ENCODE peak calls at places on chromosomes 12 and 14, in five cellular contexts. C is cardiac muscle cell, U is lung, H is esophagus squamous epithelium, X is sigmoid colon. D is an unnamed sample.
A peak's percentile ranks its signal among the peaks of the same experiment; 100 is the strongest.

GRCh38 chr12:54853933-54854538 is at the start of gene MUCL1:
- DNase-seq in C (peak; percentile 77), U (peak; percentile 61), H (no peak), X (no peak), D (no peak)

GRCh38 chr12:115577401-115577800 is 700.1 kb downstream of the MED13L start:
- DNase-seq in C (no peak), U (no peak), H (no peak), X (no peak), D (no peak)

GRCh38 chr12:49777341-49777740 is 36.0 kb downstream of the TMBIM6 start:
- DNase-seq in C (no peak), U (no peak), H (no peak), X (no peak), D (no peak)

GRCh38 chr14:69360438-69361108 is 37.5 kb downstream of the ERH start:
- DNase-seq in C (no peak), U (no peak), H (no peak), X (no peak), D (peak; percentile 13)

GRCh38 chr14:77459072-77459723 is 1.3 kb downstream of the AHSA1 start:
- DNase-seq in C (peak; percentile 82), U (peak; percentile 54), H (peak; percentile 1), X (no peak), D (peak; percentile 73)

GRCh38 chr12:85441740-85442139 is 161.7 kb downstream of the ALX1 start:
- DNase-seq in C (peak; percentile 31), U (no peak), H (no peak), X (no peak), D (no peak)

GRCh38 chr12:100986595-100987547 is 192.3 kb downstream of the ANO4 start:
- DNase-seq in C (no peak), U (no peak), H (no peak), X (no peak), D (no peak)

GRCh38 chr12:75790219-75790618 is 241.4 kb downstream of the PHLDA1 start:
- DNase-seq in C (no peak), U (no peak), H (no peak), X (no peak), D (no peak)

GRCh38 chr12:26158078-26158764 is 33.4 kb upstream of the BHLHE41 start:
- DNase-seq in C (no peak), U (no peak), H (no peak), X (no peak), D (no peak)

GRCh38 chr12:130872179-130873096 is 572 bp downstream of the RAN start:
- DNase-seq in C (peak; percentile 33), U (peak; percentile 30), H (no peak), X (peak; percentile 66), D (no peak)

GRCh38 chr14:73027984-73028383 is 1.1 kb upstream of the ZFYVE1 start:
- DNase-seq in C (no peak), U (no peak), H (no peak), X (no peak), D (no peak)

GRCh38 chr14:61438860-61439765 is 117.7 kb downstream of the PRKCH start:
- DNase-seq in C (peak; percentile 57), U (peak; percentile 75), H (no peak), X (no peak), D (peak; percentile 70)

GRCh38 chr12:4978737-4979136 is 64.9 kb upstream of the KCNA5 start:
- DNase-seq in C (no peak), U (no peak), H (no peak), X (no peak), D (no peak)

GRCh38 chr14:54168489-54168888 is 211.9 kb upstream of the BMP4 start:
- DNase-seq in C (no peak), U (no peak), H (no peak), X (no peak), D (no peak)

GRCh38 chr14:89564291-89564957 is 147.4 kb upstream of the FOXN3 start:
- DNase-seq in C (no peak), U (no peak), H (no peak), X (no peak), D (no peak)

GRCh38 chr12:14854586-14855163 is 11.3 kb upstream of the ART4 start:
- DNase-seq in C (no peak), U (no peak), H (no peak), X (no peak), D (no peak)

GRCh38 chr12:131905640-131906091 is 11.2 kb downstream of the ULK1 start:
- DNase-seq in C (no peak), U (no peak), H (no peak), X (no peak), D (no peak)

GRCh38 chr12:112837629-112838191 is 46.2 kb downstream of the RPH3A start:
- DNase-seq in C (peak; percentile 42), U (no peak), H (no peak), X (no peak), D (no peak)

GRCh38 chr14:69693145-69693544 is 73.8 kb upstream of the SRSF5 start:
- DNase-seq in C (peak; percentile 61), U (no peak), H (no peak), X (no peak), D (no peak)

GRCh38 chr12:94148841-94149780 is 734 bp downstream of the PLXNC1 start:
- DNase-seq in C (peak; percentile 72), U (no peak), H (no peak), X (no peak), D (no peak)

GRCh38 chr14:39229222-39229543 is 4.5 kb upstream of the MIA2 start:
- DNase-seq in C (no peak), U (no peak), H (no peak), X (no peak), D (no peak)

GRCh38 chr14:87467578-87467977 is 525.4 kb downstream of the GALC start:
- DNase-seq in C (no peak), U (no peak), H (no peak), X (no peak), D (no peak)

GRCh38 chr12:121072147-121072546 is 33.1 kb upstream of the OASL start:
- DNase-seq in C (no peak), U (no peak), H (no peak), X (no peak), D (peak; percentile 5)

GRCh38 chr14:25055998-25056687 is 6.2 kb upstream of the STXBP6 start:
- DNase-seq in C (no peak), U (no peak), H (no peak), X (no peak), D (no peak)

GRCh38 chr14:25055005-25055404 is 5.1 kb upstream of the STXBP6 start:
- DNase-seq in C (no peak), U (no peak), H (no peak), X (no peak), D (no peak)

GRCh38 chr14:25053585-25053984 is 3.6 kb upstream of the STXBP6 start:
- DNase-seq in C (no peak), U (no peak), H (no peak), X (no peak), D (no peak)

GRCh38 chr14:25052921-25053320 is 3.0 kb upstream of the STXBP6 start:
- DNase-seq in C (no peak), U (no peak), H (no peak), X (no peak), D (no peak)

DNA sequence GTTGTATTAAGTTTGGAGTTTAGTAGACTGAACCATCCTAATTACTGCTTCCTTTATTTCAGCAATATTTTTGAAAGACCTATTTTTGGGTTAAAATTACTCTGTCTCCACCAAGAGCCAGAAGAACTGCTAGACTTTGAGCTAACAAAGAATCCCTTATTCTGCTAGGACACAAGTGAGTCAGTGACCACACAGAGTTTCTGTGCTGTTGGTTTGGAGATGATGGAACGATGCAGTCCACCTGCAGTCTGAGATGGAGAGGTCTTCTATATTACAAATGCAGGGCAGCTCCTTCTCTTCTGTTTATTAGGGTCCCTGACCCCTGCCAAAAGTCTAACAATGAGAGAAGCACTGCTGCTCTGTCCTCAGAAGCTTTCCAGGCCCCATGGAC is 6.7 kb upstream of the STXBP6 start:
- DNase-seq in C (no peak), U (no peak), H (no peak), X (no peak), D (no peak)
- H3K4me1 ChIP-seq in C (no peaks in the 10 kb centered on the region), U (no peaks in the 10 kb centered on the region), H (peaks cover 4% of the 10 kb centered on the region), X (no peaks in the 10 kb centered on the region), D (no peaks in the 10 kb centered on the region)

DNA sequence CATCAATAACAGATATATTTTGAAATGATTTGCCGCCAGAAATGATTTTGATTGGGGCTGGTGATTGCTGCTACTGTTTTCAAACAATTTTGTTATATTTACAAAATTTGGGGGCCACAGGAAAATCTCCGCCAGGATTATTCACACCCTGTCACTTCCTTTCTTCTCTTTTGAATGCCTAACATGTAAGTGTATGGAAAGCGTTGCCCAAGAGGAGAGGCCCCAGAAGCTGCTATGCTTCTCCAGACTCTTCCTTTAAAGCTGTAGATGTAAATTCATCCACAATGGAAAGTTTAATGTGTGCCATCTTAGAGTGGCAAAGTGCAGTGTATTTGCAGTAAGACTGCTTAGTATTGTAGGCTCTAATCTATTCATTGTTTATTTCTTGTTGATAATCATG is 136.6 kb upstream of the LRIG3 start:
- DNase-seq in C (no peak), U (no peak), H (no peak), X (no peak), D (no peak)
- TF ChIP-seq CTCF in C (no peak), U (no peak), H (no peak), X (no peak), D (no peak)

GRCh38 chr14:70885343-70886014 is 21.8 kb upstream of the PCNX1 start:
- DNase-seq in C (no peak), U (no peak), H (no peak), X (no peak), D (no peak)

GRCh38 chr14:70881549-70882174 is 25.6 kb upstream of the PCNX1 start:
- DNase-seq in C (no peak), U (no peak), H (no peak), X (no peak), D (no peak)

GRCh38 chr14:70879448-70879847 is 27.8 kb upstream of the PCNX1 start:
- DNase-seq in C (no peak), U (no peak), H (no peak), X (no peak), D (no peak)

GRCh38 chr14:70884595-70885342 is 22.5 kb upstream of the PCNX1 start:
- DNase-seq in C (peak; percentile 35), U (no peak), H (no peak), X (no peak), D (no peak)

GRCh38 chr14:70882771-70883492 is 24.3 kb upstream of the PCNX1 start:
- DNase-seq in C (peak; percentile 92), U (peak; percentile 39), H (no peak), X (no peak), D (no peak)
- H3K4me1 ChIP-seq in C (peaks cover 32% of the 10 kb centered on the region), U (peaks cover 7% of the 10 kb centered on the region), H (peaks cover 26% of the 10 kb centered on the region), X (peaks cover 6% of the 10 kb centered on the region), D (no peaks in the 10 kb centered on the region)

GRCh38 chr12:98856897-98857540 is 211.9 kb downstream of the APAF1 start:
- DNase-seq in C (no peak), U (no peak), H (no peak), X (no peak), D (no peak)

GRCh38 chr12:98864363-98864762 is 219.3 kb downstream of the APAF1 start:
- DNase-seq in C (no peak), U (no peak), H (no peak), X (no peak), D (no peak)

GRCh38 chr12:98863167-98863566 is 218.1 kb downstream of the APAF1 start:
- DNase-seq in C (no peak), U (no peak), H (no peak), X (no peak), D (no peak)

DNA sequence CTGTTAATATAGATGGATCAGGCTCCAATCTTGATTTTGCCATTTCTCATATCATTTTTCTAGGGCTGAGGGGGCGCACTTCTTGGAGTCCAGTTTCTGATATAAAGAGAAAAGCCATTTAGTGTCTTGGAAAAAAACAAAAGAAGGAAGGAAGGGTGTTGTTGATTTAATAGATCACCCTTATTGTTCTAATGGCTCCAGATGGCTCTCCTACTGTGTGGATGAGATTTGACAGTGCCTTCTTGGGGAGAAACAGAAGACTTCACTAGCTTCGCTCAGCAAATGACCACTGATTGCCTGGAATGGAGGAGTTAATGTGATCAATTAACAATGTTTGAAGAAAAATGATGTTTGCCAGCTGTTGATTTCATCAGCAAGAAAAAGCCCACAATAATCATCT is 216.1 kb downstream of the APAF1 start:
- DNase-seq in C (no peak), U (no peak), H (no peak), X (no peak), D (no peak)
- TF ChIP-seq CTCF in C (no peak), U (no peak), H (no peak), X (no peak), D (no peak)

D was measured in right atrium auricular region.